ENCODE peak calls at places on chromosomes 3 and 15, in four cellular contexts. One of them, this sample, is unnamed.
A peak's percentile ranks its signal among the peaks of the same experiment; 100 is the strongest.

GRCh38 chr15:48703544-48703943 is 58.0 kb upstream of the FBN1 start:
- DNase-seq in HCT116: no peak
- DNase-seq in SK-N-SH: no peak
- DNase-seq in H1: no peak
- DNase-seq in this sample: no peak

GRCh38 chr3:129439381-129439816 is 349 bp downstream of the MBD4 start:
- DNase-seq in HCT116: no peak
- DNase-seq in SK-N-SH: no peak
- DNase-seq in H1: no peak
- DNase-seq in this sample: no peak

GRCh38 chr3:133891662-133892389 is 3.9 kb downstream of the RAB6B start:
- DNase-seq in HCT116: no peak
- DNase-seq in SK-N-SH: no peak
- DNase-seq in H1: no peak
- DNase-seq in this sample: no peak

GRCh38 chr3:52098108-52098507 is 41.7 kb upstream of the DUSP7 start:
- DNase-seq in HCT116: no peak
- DNase-seq in SK-N-SH: no peak
- DNase-seq in H1: no peak
- DNase-seq in this sample: no peak

GRCh38 chr3:185207931-185208746 is 45.7 kb downstream of the EHHADH start:
- DNase-seq in HCT116: no peak
- DNase-seq in SK-N-SH: no peak
- DNase-seq in H1: no peak
- DNase-seq in this sample: no peak

GRCh38 chr3:194277547-194278091 is 73.5 kb downstream of the CPN2 start:
- DNase-seq in HCT116: no peak
- DNase-seq in SK-N-SH: peak; percentile 49
- DNase-seq in H1: no peak
- DNase-seq in this sample: no peak

GRCh38 chr3:180693656-180694055 is 14.4 kb upstream of the CCDC39 start:
- DNase-seq in HCT116: no peak
- DNase-seq in SK-N-SH: no peak
- DNase-seq in H1: no peak
- DNase-seq in this sample: no peak

GRCh38 chr15:91223902-91224301 is 123.8 kb downstream of the SV2B start:
- DNase-seq in HCT116: no peak
- DNase-seq in SK-N-SH: no peak
- DNase-seq in H1: no peak
- DNase-seq in this sample: no peak

GRCh38 chr3:12138044-12138443 is 20.7 kb downstream of the TIMP4 start:
- DNase-seq in HCT116: peak; percentile 8
- DNase-seq in SK-N-SH: no peak
- DNase-seq in H1: no peak
- DNase-seq in this sample: no peak

GRCh38 chr3:108780235-108780634 is 23.0 kb upstream of the RETNLB start:
- DNase-seq in HCT116: no peak
- DNase-seq in SK-N-SH: no peak
- DNase-seq in H1: no peak
- DNase-seq in this sample: no peak

GRCh38 chr15:85329561-85330421 is 50.6 kb upstream of the AKAP13 start:
- DNase-seq in HCT116: no peak
- DNase-seq in SK-N-SH: peak; percentile 48
- DNase-seq in H1: no peak
- DNase-seq in this sample: no peak

GRCh38 chr3:179421500-179421899 is 29.8 kb downstream of the GNB4 start:
- DNase-seq in HCT116: no peak
- DNase-seq in SK-N-SH: peak; percentile 28
- DNase-seq in H1: no peak
- DNase-seq in this sample: no peak

GRCh38 chr3:43969944-43970343 is 271.7 kb upstream of the TOPAZ1 start:
- DNase-seq in HCT116: no peak
- DNase-seq in SK-N-SH: no peak
- DNase-seq in H1: no peak
- DNase-seq in this sample: no peak

GRCh38 chr3:12187448-12188327 is 29.0 kb upstream of the TIMP4 start:
- DNase-seq in HCT116: no peak
- DNase-seq in SK-N-SH: no peak
- DNase-seq in H1: no peak
- DNase-seq in this sample: peak; percentile 1

GRCh38 chr3:47113669-47114365 is 50.1 kb downstream of the SETD2 start:
- DNase-seq in HCT116: no peak
- DNase-seq in SK-N-SH: no peak
- DNase-seq in H1: no peak
- DNase-seq in this sample: no peak

GRCh38 chr3:172312711-172313110 is 135.5 kb downstream of the GHSR start:
- DNase-seq in HCT116: no peak
- DNase-seq in SK-N-SH: no peak
- DNase-seq in H1: no peak
- DNase-seq in this sample: no peak

GRCh38 chr3:197430961-197431910 is 124.5 kb downstream of the BDH1 start:
- DNase-seq in HCT116: no peak
- DNase-seq in SK-N-SH: no peak
- DNase-seq in H1: no peak
- DNase-seq in this sample: no peak

GRCh38 chr3:195139091-195139875 is 131.7 kb downstream of the XXYLT1 start:
- DNase-seq in HCT116: no peak
- DNase-seq in SK-N-SH: no peak
- DNase-seq in H1: no peak
- DNase-seq in this sample: no peak

GRCh38 chr3:27279153-27279552 is 90.0 kb downstream of the NEK10 start:
- DNase-seq in HCT116: no peak
- DNase-seq in SK-N-SH: peak; percentile 38
- DNase-seq in H1: no peak
- DNase-seq in this sample: no peak

GRCh38 chr15:89490550-89491315 is 5.7 kb downstream of the RHCG start:
- DNase-seq in HCT116: no peak
- DNase-seq in SK-N-SH: peak; percentile 53
- DNase-seq in H1: no peak
- DNase-seq in this sample: no peak

GRCh38 chr3:58952128-58952917 is 97.5 kb downstream of the CFAP20DC start:
- DNase-seq in HCT116: no peak
- DNase-seq in SK-N-SH: no peak
- DNase-seq in H1: no peak
- DNase-seq in this sample: peak; percentile 20

GRCh38 chr3:150078983-150079739 is 108.5 kb upstream of the PFN2 start:
- DNase-seq in HCT116: no peak
- DNase-seq in SK-N-SH: peak; percentile 38
- DNase-seq in H1: no peak
- DNase-seq in this sample: no peak

GRCh38 chr3:66501483-66502266 is 853 bp upstream of the LRIG1 start:
- DNase-seq in HCT116: no peak
- DNase-seq in SK-N-SH: no peak
- DNase-seq in H1: no peak
- DNase-seq in this sample: no peak

GRCh38 chr15:40984963-40985362 is 31.7 kb downstream of the CHAC1 start:
- DNase-seq in HCT116: no peak
- DNase-seq in SK-N-SH: no peak
- DNase-seq in H1: no peak
- DNase-seq in this sample: no peak

GRCh38 chr3:4588410-4588809 is 95.3 kb downstream of the ITPR1 start:
- DNase-seq in HCT116: no peak
- DNase-seq in SK-N-SH: no peak
- DNase-seq in H1: no peak
- DNase-seq in this sample: no peak

GRCh38 chr3:89702404-89702803 is 595.0 kb downstream of the EPHA3 start:
- DNase-seq in HCT116: no peak
- DNase-seq in SK-N-SH: no peak
- DNase-seq in H1: no peak
- DNase-seq in this sample: no peak

GRCh38 chr3:178419078-178419477 is 117.2 kb upstream of the KCNMB2 start:
- DNase-seq in HCT116: no peak
- DNase-seq in SK-N-SH: no peak
- DNase-seq in H1: no peak
- DNase-seq in this sample: no peak

GRCh38 chr15:60535743-60536142 is 56.8 kb upstream of the ICE2 start:
- DNase-seq in HCT116: no peak
- DNase-seq in SK-N-SH: no peak
- DNase-seq in H1: no peak
- DNase-seq in this sample: no peak

GRCh38 chr3:70740872-70741271 is 428.4 kb upstream of the MDFIC2 start:
- DNase-seq in HCT116: no peak
- DNase-seq in SK-N-SH: no peak
- DNase-seq in H1: no peak
- DNase-seq in this sample: no peak

GRCh38 chr15:68204776-68205557 is at the start of gene CALML4:
- DNase-seq in HCT116: no peak
- DNase-seq in SK-N-SH: no peak
- DNase-seq in H1: no peak
- DNase-seq in this sample: no peak

GRCh38 chr3:151856106-151856505 is 17.3 kb upstream of the SUCNR1 start:
- DNase-seq in HCT116: no peak
- DNase-seq in SK-N-SH: no peak
- DNase-seq in H1: no peak
- DNase-seq in this sample: no peak

GRCh38 chr3:5012398-5012797 is 33.2 kb downstream of the BHLHE40 start:
- DNase-seq in HCT116: no peak
- DNase-seq in SK-N-SH: no peak
- DNase-seq in H1: no peak
- DNase-seq in this sample: no peak

GRCh38 chr15:77546050-77546501 is 86.6 kb downstream of the LINGO1 start:
- DNase-seq in HCT116: no peak
- DNase-seq in SK-N-SH: peak; percentile 54
- DNase-seq in H1: no peak
- DNase-seq in this sample: no peak

GRCh38 chr3:46943237-46944187 is 33.0 kb downstream of the CCDC12 start:
- DNase-seq in HCT116: peak; percentile 68
- DNase-seq in SK-N-SH: no peak
- DNase-seq in H1: no peak
- DNase-seq in this sample: no peak

GRCh38 chr3:174202561-174202960 is 656.6 kb upstream of the NAALADL2 start:
- DNase-seq in HCT116: no peak
- DNase-seq in SK-N-SH: no peak
- DNase-seq in H1: no peak
- DNase-seq in this sample: no peak

GRCh38 chr15:82799183-82799841 is 6.6 kb downstream of the FSD2 start:
- DNase-seq in HCT116: no peak
- DNase-seq in SK-N-SH: no peak
- DNase-seq in H1: no peak
- DNase-seq in this sample: no peak
- TF ChIP-seq POLR2AphosphoS5 in HCT116: no peak
- TF ChIP-seq POLR2AphosphoS5 in SK-N-SH: no peak
- TF ChIP-seq POLR2AphosphoS5 in H1: no peak
- TF ChIP-seq POLR2AphosphoS5 in this sample: no peak

DNA sequence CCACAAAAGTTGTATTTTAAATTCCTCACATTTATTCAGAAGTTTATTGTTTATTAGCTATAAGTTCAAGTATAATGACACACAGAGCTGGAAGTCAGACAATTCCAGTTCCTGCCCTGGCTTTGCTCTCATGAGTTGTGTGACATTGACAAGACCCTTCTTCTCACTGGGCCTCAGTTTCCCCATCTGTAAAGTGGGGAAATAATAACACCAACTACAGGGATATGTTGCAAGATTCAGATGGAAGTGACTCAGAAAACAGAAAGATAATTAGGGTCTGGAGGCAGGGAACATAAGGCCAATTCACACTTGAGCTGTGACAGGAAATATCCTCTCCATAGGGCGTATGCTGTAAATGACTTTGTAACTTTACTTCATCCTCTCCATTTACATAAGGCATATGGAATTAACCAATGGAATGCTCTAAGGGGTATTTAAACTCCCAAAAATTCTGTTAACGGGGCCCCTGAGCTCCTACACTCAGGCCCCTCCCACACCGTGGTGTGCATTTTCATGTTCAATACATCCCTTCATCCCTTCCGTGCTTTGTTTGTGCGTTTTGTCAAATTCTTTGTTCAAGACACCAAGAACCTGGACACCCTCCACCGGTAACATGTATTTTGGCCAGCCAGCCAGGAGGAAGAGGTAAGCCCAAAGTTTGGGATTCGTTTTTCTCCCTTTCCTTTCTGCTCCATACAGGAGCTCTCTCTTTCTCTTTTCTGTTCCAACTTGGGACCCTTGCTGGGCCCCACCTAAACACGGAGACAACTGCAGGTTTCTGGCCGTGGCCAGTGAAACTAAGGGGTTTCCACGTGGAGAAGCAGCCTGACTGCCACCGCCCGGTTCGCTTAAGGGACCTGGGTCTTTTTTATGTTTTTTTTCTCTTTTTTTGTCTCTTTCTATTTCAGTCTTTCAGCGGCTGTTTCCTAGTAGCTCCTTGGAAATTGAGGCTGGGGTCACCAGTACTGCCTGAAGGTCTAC is 16.9 kb downstream of the CYP11A1 start:
- DNase-seq in HCT116: no peak
- DNase-seq in SK-N-SH: no peak
- DNase-seq in H1: no peak
- DNase-seq in this sample: no peak
- H3K36me3 ChIP-seq in HCT116: no peaks in the 10 kb centered on the region
- H3K36me3 ChIP-seq in SK-N-SH: no peaks in the 10 kb centered on the region
- H3K36me3 ChIP-seq in H1: no peaks in the 10 kb centered on the region
- H3K36me3 ChIP-seq in this sample: no peaks in the 10 kb centered on the region

GRCh38 chr3:57397175-57398026 is 104.9 kb upstream of the ASB14 start:
- DNase-seq in HCT116: peak; percentile 59
- DNase-seq in SK-N-SH: peak; percentile 19
- DNase-seq in H1: peak; percentile 39
- DNase-seq in this sample: peak; percentile 12
- H3K9ac ChIP-seq in HCT116: no peak overlapping the region
- H3K9ac ChIP-seq in SK-N-SH: no peak overlapping the region
- H3K9ac ChIP-seq in H1: no peak overlapping the region
- H3K9ac ChIP-seq in this sample: no peak overlapping the region

GRCh38 chr15:95724908-95725633 is 605.4 kb upstream of the NR2F2 start:
- DNase-seq in HCT116: no peak
- DNase-seq in SK-N-SH: no peak
- DNase-seq in H1: no peak
- DNase-seq in this sample: no peak
- TF ChIP-seq POLR2AphosphoS5 in HCT116: no peak
- TF ChIP-seq POLR2AphosphoS5 in SK-N-SH: no peak
- TF ChIP-seq POLR2AphosphoS5 in H1: no peak
- TF ChIP-seq POLR2AphosphoS5 in this sample: no peak

GRCh38 chr15:75363786-75364185 is 4.6 kb downstream of the MAN2C1 start:
- DNase-seq in HCT116: no peak
- DNase-seq in SK-N-SH: no peak
- DNase-seq in H1: no peak
- DNase-seq in this sample: no peak

GRCh38 chr15:75364881-75365280 is 3.5 kb downstream of the MAN2C1 start:
- DNase-seq in HCT116: no peak
- DNase-seq in SK-N-SH: no peak
- DNase-seq in H1: no peak
- DNase-seq in this sample: no peak

GRCh38 chr15:75367913-75368688 is at the start of gene MAN2C1:
- DNase-seq in HCT116: peak; percentile 97
- DNase-seq in SK-N-SH: peak; percentile 96
- DNase-seq in H1: peak; percentile 96
- DNase-seq in this sample: peak; percentile 66

GRCh38 chr15:75367406-75367912 is 948 bp downstream of the MAN2C1 start:
- DNase-seq in HCT116: no peak
- DNase-seq in SK-N-SH: no peak
- DNase-seq in H1: no peak
- DNase-seq in this sample: no peak

GRCh38 chr15:75366163-75366562 is 2.2 kb downstream of the MAN2C1 start:
- DNase-seq in HCT116: no peak
- DNase-seq in SK-N-SH: no peak
- DNase-seq in H1: no peak
- DNase-seq in this sample: no peak
- H3K36me3 ChIP-seq in HCT116: peaks cover 10% of the 10 kb centered on the region
- H3K36me3 ChIP-seq in SK-N-SH: peaks cover 42% of the 10 kb centered on the region
- H3K36me3 ChIP-seq in H1: peaks cover 8% of the 10 kb centered on the region
- H3K36me3 ChIP-seq in this sample: peaks cover 29% of the 10 kb centered on the region

This sample was measured in SK-N-MC.